ENCODE peak calls at places on chromosomes 11 and 22, in ten cellular contexts. W is neural crest cell, F is mesothelial cell of epicardium, P is GM13976, U is transverse colon, E is psoas muscle, I is progenitor cell of endocrine pancreas, N is cardiac fibroblast, M is heart right ventricle, T is choroid plexus epithelial cell. B is an unnamed sample.

GRCh38 chr11:102530558-102530957 is at the start of gene MMP7:
- DNase-seq in W (no peak), F (no peak), P (no peak), U (no peak), E (no peak), I (no peak), N (peak), M (no peak), T (peak), B (no peak)

GRCh38 chr11:19595840-19596751 is 116.5 kb upstream of the NAV2 start:
- DNase-seq in W (no peak), F (no peak), P (no peak), U (no peak), E (peak), I (no peak), N (peak), M (peak), T (peak), B (no peak)

GRCh38 chr22:38649841-38650522 is 6.2 kb downstream of the FAM227A start:
- DNase-seq in W (no peak), F (no peak), P (no peak), U (no peak), E (no peak), I (no peak), N (no peak), M (no peak), T (no peak), B (no peak)

GRCh38 chr22:35685731-35686130 is 31.9 kb upstream of the APOL5 start:
- DNase-seq in W (no peak), F (no peak), P (no peak), U (no peak), E (no peak), I (no peak), N (peak), M (no peak), T (no peak), B (no peak)

GRCh38 chr11:109306322-109306721 is 115.7 kb upstream of the C11orf87 start:
- DNase-seq in W (no peak), F (no peak), P (no peak), U (no peak), E (no peak), I (no peak), N (peak), M (no peak), T (peak), B (no peak)

GRCh38 chr11:66651011-66651410 is 12.5 kb downstream of the RBM4 start:
- DNase-seq in W (no peak), F (no peak), P (no peak), U (no peak), E (no peak), I (no peak), N (peak), M (no peak), T (peak), B (no peak)

GRCh38 chr11:13102575-13102840 is 93.4 kb downstream of the RASSF10 start:
- DNase-seq in W (no peak), F (no peak), P (no peak), U (no peak), E (no peak), I (no peak), N (no peak), M (no peak), T (no peak), B (no peak)

GRCh38 chr22:24434472-24435322 is 7.3 kb downstream of the ADORA2A start:
- DNase-seq in W (no peak), F (no peak), P (peak), U (peak), E (no peak), I (no peak), N (peak), M (no peak), T (peak), B (peak)

GRCh38 chr11:78197816-78198215 is 9.1 kb downstream of the USP35 start:
- DNase-seq in W (no peak), F (no peak), P (no peak), U (no peak), E (no peak), I (no peak), N (no peak), M (no peak), T (no peak), B (no peak)

DNA sequence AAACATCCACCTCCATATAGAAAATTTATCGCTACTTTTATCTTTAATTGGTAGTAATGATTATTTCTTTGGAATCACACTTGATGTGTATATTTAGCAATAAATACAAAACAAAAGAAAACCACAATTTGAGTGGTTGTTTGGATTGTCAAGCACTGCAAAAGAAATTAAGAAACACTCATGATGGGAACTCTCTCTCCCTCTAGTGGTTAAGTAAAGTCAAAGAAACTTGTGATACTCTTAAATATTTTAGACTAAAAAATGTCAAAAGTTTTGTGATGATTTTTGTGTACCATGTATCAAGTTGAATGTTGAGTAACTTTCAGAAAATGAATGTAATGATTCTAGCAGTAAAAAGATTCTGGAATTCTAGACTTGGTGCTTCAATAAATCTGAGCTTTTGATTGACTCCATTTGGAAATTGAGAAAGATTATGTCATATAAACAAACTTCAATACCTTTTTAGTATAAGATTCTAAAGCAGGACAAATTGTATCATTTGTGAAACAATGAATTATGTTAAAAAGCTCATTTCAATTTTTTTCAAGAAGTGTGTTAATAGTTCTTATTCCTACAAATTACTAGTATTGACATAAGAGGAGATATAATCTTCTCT is 20.8 kb downstream of the MUC15 start:
- DNase-seq in W (no peak), F (no peak), P (no peak), U (no peak), E (no peak), I (no peak), N (peak), M (no peak), T (peak), B (no peak)
- TF ChIP-seq CTCF in W (peak), F (peak), P (no peak), U (peak), E (no peak), I (peak), N (peak), M (no peak), T (peak), B (peak)

GRCh38 chr11:86303257-86303656 is 1.2 kb downstream of the HIKESHI start:
- DNase-seq in W (no peak), F (no peak), P (no peak), U (no peak), E (no peak), I (no peak), N (no peak), M (no peak), T (peak), B (no peak)
- TF ChIP-seq CTCF in W (no peak), F (no peak), P (no peak), U (no peak), E (no peak), I (no peak), N (no peak), M (no peak), T (no peak), B (no peak)

GRCh38 chr11:64628596-64628995 is 37.6 kb downstream of the SLC22A12 start:
- DNase-seq in W (no peak), F (no peak), P (no peak), U (no peak), E (no peak), I (no peak), N (no peak), M (no peak), T (no peak), B (no peak)

GRCh38 chr11:64629103-64629502 is 38.1 kb downstream of the SLC22A12 start:
- DNase-seq in W (no peak), F (no peak), P (no peak), U (no peak), E (no peak), I (no peak), N (no peak), M (no peak), T (no peak), B (no peak)

GRCh38 chr11:64632237-64632636 is 41.2 kb downstream of the SLC22A12 start:
- DNase-seq in W (no peak), F (no peak), P (no peak), U (no peak), E (no peak), I (no peak), N (no peak), M (no peak), T (no peak), B (no peak)

GRCh38 chr11:64631675-64632074 is 40.7 kb downstream of the SLC22A12 start:
- DNase-seq in W (no peak), F (no peak), P (no peak), U (no peak), E (no peak), I (no peak), N (no peak), M (no peak), T (no peak), B (no peak)

DNA sequence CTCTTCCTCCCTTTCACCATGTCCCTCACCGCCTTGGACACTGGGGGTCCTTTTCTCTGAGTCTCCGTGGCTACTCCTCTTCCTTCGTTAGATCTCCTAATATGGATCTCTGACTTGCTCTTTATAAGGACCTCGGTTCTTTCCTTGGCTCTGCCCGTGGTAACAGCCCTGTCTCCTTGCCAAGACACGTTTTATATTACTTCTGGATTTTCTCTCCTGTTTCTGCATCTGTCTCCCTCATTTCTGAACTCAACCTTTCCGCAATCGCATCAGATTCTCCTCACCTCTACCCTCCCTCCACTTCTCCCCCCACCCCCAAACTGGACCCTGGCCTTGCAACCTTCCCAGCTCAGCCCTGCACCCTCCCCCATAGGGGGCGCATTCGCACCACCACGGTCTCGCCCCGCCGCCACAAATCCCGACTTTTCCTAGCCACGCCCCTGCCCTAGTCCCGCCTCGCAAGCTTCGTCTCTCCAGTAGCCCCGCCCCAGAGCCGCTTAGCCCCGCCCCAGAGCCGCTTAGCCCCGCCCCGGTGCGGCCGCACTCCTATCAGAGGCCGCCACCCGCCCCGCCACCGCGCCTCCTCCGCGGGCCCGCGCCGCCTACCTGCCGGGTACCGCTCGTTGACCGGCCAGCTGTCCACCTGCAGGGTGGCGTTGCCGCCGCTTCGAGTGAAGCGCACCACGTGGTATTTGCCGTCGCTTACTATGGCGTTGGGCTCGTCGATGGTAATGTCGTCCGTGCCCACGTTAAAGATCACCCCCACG is 39.0 kb downstream of the SLC22A12 start:
- DNase-seq in W (no peak), F (no peak), P (no peak), U (peak), E (no peak), I (peak), N (no peak), M (peak), T (no peak), B (peak)
- TF ChIP-seq CTCF in W (no peak), F (no peak), P (no peak), U (peak), E (no peak), I (peak), N (no peak), M (no peak), T (no peak), B (no peak)

GRCh38 chr11:115418626-115419025 is 85.6 kb downstream of the CADM1 start:
- DNase-seq in W (no peak), F (no peak), P (no peak), U (no peak), E (no peak), I (no peak), N (no peak), M (no peak), T (no peak), B (no peak)
- TF ChIP-seq CTCF in W (no peak), F (no peak), P (no peak), U (no peak), E (no peak), I (no peak), N (no peak), M (no peak), T (no peak), B (no peak)